ENCODE peak calls at places on chromosome 3, in eight cellular contexts. One of them, this sample, is unnamed.

GRCh38 chr3:83460051-83460450 is 1498.7 kb upstream of the CADM2 start:
- DNase-seq in K562: no peak
- DNase-seq in HCT116: no peak
- DNase-seq in IMR-90: no peak
- DNase-seq in GM12878: no peak
- DNase-seq in A549: no peak
- DNase-seq in H1: no peak
- DNase-seq in SK-N-SH: no peak
- DNase-seq in this sample: no peak

GRCh38 chr3:49461443-49462171 is 8.5 kb upstream of the DAG1 start:
- DNase-seq in K562: no peak
- DNase-seq in HCT116: no peak
- DNase-seq in IMR-90: peak
- DNase-seq in GM12878: no peak
- DNase-seq in A549: peak
- DNase-seq in H1: peak
- DNase-seq in SK-N-SH: no peak
- DNase-seq in this sample: no peak

GRCh38 chr3:69865920-69866679 is 126.8 kb downstream of the MITF start:
- DNase-seq in K562: peak
- DNase-seq in HCT116: no peak
- DNase-seq in IMR-90: peak
- DNase-seq in GM12878: no peak
- DNase-seq in A549: peak
- DNase-seq in H1: no peak
- DNase-seq in SK-N-SH: peak
- DNase-seq in this sample: no peak

GRCh38 chr3:52891615-52892081 is 5.7 kb downstream of the STIMATE start:
- DNase-seq in K562: no peak
- DNase-seq in HCT116: no peak
- DNase-seq in IMR-90: peak
- DNase-seq in GM12878: no peak
- DNase-seq in A549: no peak
- DNase-seq in H1: no peak
- DNase-seq in SK-N-SH: no peak
- DNase-seq in this sample: peak

GRCh38 chr3:55519016-55519415 is 31.9 kb upstream of the WNT5A start:
- DNase-seq in K562: no peak
- DNase-seq in HCT116: no peak
- DNase-seq in IMR-90: peak
- DNase-seq in GM12878: no peak
- DNase-seq in A549: peak
- DNase-seq in H1: no peak
- DNase-seq in SK-N-SH: no peak
- DNase-seq in this sample: no peak

GRCh38 chr3:25719321-25719720 is 54.6 kb upstream of the TOP2B start:
- DNase-seq in K562: no peak
- DNase-seq in HCT116: no peak
- DNase-seq in IMR-90: no peak
- DNase-seq in GM12878: no peak
- DNase-seq in A549: no peak
- DNase-seq in H1: no peak
- DNase-seq in SK-N-SH: no peak
- DNase-seq in this sample: no peak

GRCh38 chr3:45929042-45929679 is 14.1 kb upstream of the CXCR6 start:
- DNase-seq in K562: peak
- DNase-seq in HCT116: peak
- DNase-seq in IMR-90: peak
- DNase-seq in GM12878: no peak
- DNase-seq in A549: peak
- DNase-seq in H1: no peak
- DNase-seq in SK-N-SH: peak
- DNase-seq in this sample: peak

GRCh38 chr3:37491343-37491742 is 317.0 kb upstream of the LRRFIP2 start:
- DNase-seq in K562: no peak
- DNase-seq in HCT116: no peak
- DNase-seq in IMR-90: no peak
- DNase-seq in GM12878: no peak
- DNase-seq in A549: no peak
- DNase-seq in H1: no peak
- DNase-seq in SK-N-SH: no peak
- DNase-seq in this sample: no peak

GRCh38 chr3:52020796-52021195 is 25.1 kb upstream of the RPL29 start:
- DNase-seq in K562: no peak
- DNase-seq in HCT116: no peak
- DNase-seq in IMR-90: no peak
- DNase-seq in GM12878: no peak
- DNase-seq in A549: no peak
- DNase-seq in H1: no peak
- DNase-seq in SK-N-SH: no peak
- DNase-seq in this sample: no peak

GRCh38 chr3:14806641-14807263 is 12.0 kb upstream of the FGD5 start:
- DNase-seq in K562: no peak
- DNase-seq in HCT116: no peak
- DNase-seq in IMR-90: peak
- DNase-seq in GM12878: no peak
- DNase-seq in A549: no peak
- DNase-seq in H1: no peak
- DNase-seq in SK-N-SH: no peak
- DNase-seq in this sample: no peak

GRCh38 chr3:133869601-133870000 is 26.1 kb downstream of the RAB6B start:
- DNase-seq in K562: no peak
- DNase-seq in HCT116: no peak
- DNase-seq in IMR-90: no peak
- DNase-seq in GM12878: no peak
- DNase-seq in A549: no peak
- DNase-seq in H1: no peak
- DNase-seq in SK-N-SH: no peak
- DNase-seq in this sample: no peak

GRCh38 chr3:194587438-194587931 is 45.7 kb downstream of the TMEM44 start:
- DNase-seq in K562: no peak
- DNase-seq in HCT116: no peak
- DNase-seq in IMR-90: peak
- DNase-seq in GM12878: no peak
- DNase-seq in A549: no peak
- DNase-seq in H1: no peak
- DNase-seq in SK-N-SH: no peak
- DNase-seq in this sample: no peak

GRCh38 chr3:69240651-69241578 is 118.5 kb upstream of the LMOD3 start:
- DNase-seq in K562: no peak
- DNase-seq in HCT116: no peak
- DNase-seq in IMR-90: no peak
- DNase-seq in GM12878: peak
- DNase-seq in A549: no peak
- DNase-seq in H1: no peak
- DNase-seq in SK-N-SH: no peak
- DNase-seq in this sample: no peak

GRCh38 chr3:174322789-174323188 is 536.3 kb upstream of the NAALADL2 start:
- DNase-seq in K562: no peak
- DNase-seq in HCT116: no peak
- DNase-seq in IMR-90: no peak
- DNase-seq in GM12878: no peak
- DNase-seq in A549: no peak
- DNase-seq in H1: no peak
- DNase-seq in SK-N-SH: no peak
- DNase-seq in this sample: no peak

GRCh38 chr3:129313983-129314756 is 35.5 kb downstream of the HMCES start:
- DNase-seq in K562: no peak
- DNase-seq in HCT116: no peak
- DNase-seq in IMR-90: peak
- DNase-seq in GM12878: no peak
- DNase-seq in A549: peak
- DNase-seq in H1: no peak
- DNase-seq in SK-N-SH: peak
- DNase-seq in this sample: peak

GRCh38 chr3:183308746-183309145 is 55.7 kb downstream of the B3GNT5 start:
- DNase-seq in K562: no peak
- DNase-seq in HCT116: no peak
- DNase-seq in IMR-90: no peak
- DNase-seq in GM12878: no peak
- DNase-seq in A549: no peak
- DNase-seq in H1: no peak
- DNase-seq in SK-N-SH: no peak
- DNase-seq in this sample: no peak

GRCh38 chr3:178845446-178846118 is 226.0 kb downstream of the ZMAT3 start:
- DNase-seq in K562: no peak
- DNase-seq in HCT116: no peak
- DNase-seq in IMR-90: no peak
- DNase-seq in GM12878: no peak
- DNase-seq in A549: no peak
- DNase-seq in H1: no peak
- DNase-seq in SK-N-SH: no peak
- DNase-seq in this sample: no peak

GRCh38 chr3:109973733-109974132 is 636.4 kb upstream of the DPPA4 start:
- DNase-seq in K562: no peak
- DNase-seq in HCT116: no peak
- DNase-seq in IMR-90: peak
- DNase-seq in GM12878: no peak
- DNase-seq in A549: no peak
- DNase-seq in H1: no peak
- DNase-seq in SK-N-SH: no peak
- DNase-seq in this sample: no peak

GRCh38 chr3:65953301-65953812 is 85.4 kb downstream of the MAGI1 start:
- DNase-seq in K562: no peak
- DNase-seq in HCT116: peak
- DNase-seq in IMR-90: no peak
- DNase-seq in GM12878: no peak
- DNase-seq in A549: no peak
- DNase-seq in H1: peak
- DNase-seq in SK-N-SH: no peak
- DNase-seq in this sample: peak

GRCh38 chr3:10968390-10968789 is 24.2 kb upstream of the SLC6A1 start:
- DNase-seq in K562: no peak
- DNase-seq in HCT116: no peak
- DNase-seq in IMR-90: no peak
- DNase-seq in GM12878: no peak
- DNase-seq in A549: no peak
- DNase-seq in H1: no peak
- DNase-seq in SK-N-SH: peak
- DNase-seq in this sample: no peak

GRCh38 chr3:63193647-63194046 is 84.5 kb upstream of the SYNPR start:
- DNase-seq in K562: peak
- DNase-seq in HCT116: peak
- DNase-seq in IMR-90: no peak
- DNase-seq in GM12878: no peak
- DNase-seq in A549: no peak
- DNase-seq in H1: no peak
- DNase-seq in SK-N-SH: peak
- DNase-seq in this sample: peak

GRCh38 chr3:183265713-183266417 is 12.8 kb downstream of the B3GNT5 start:
- DNase-seq in K562: no peak
- DNase-seq in HCT116: peak
- DNase-seq in IMR-90: peak
- DNase-seq in GM12878: no peak
- DNase-seq in A549: peak
- DNase-seq in H1: no peak
- DNase-seq in SK-N-SH: no peak
- DNase-seq in this sample: peak

GRCh38 chr3:184259878-184260570 is 1.3 kb downstream of the CAMK2N2 start:
- DNase-seq in K562: peak
- DNase-seq in HCT116: no peak
- DNase-seq in IMR-90: peak
- DNase-seq in GM12878: no peak
- DNase-seq in A549: peak
- DNase-seq in H1: no peak
- DNase-seq in SK-N-SH: peak
- DNase-seq in this sample: no peak

GRCh38 chr3:196135693-196136639 is 54.1 kb upstream of the TFRC start:
- DNase-seq in K562: no peak
- DNase-seq in HCT116: no peak
- DNase-seq in IMR-90: no peak
- DNase-seq in GM12878: no peak
- DNase-seq in A549: no peak
- DNase-seq in H1: no peak
- DNase-seq in SK-N-SH: no peak
- DNase-seq in this sample: no peak

GRCh38 chr3:43879166-43879565 is 188.4 kb downstream of the ABHD5 start:
- DNase-seq in K562: peak
- DNase-seq in HCT116: peak
- DNase-seq in IMR-90: no peak
- DNase-seq in GM12878: no peak
- DNase-seq in A549: peak
- DNase-seq in H1: no peak
- DNase-seq in SK-N-SH: no peak
- DNase-seq in this sample: no peak

GRCh38 chr3:131535131-131535530 is 32.4 kb upstream of the MRPL3 start:
- DNase-seq in K562: no peak
- DNase-seq in HCT116: no peak
- DNase-seq in IMR-90: peak
- DNase-seq in GM12878: no peak
- DNase-seq in A549: no peak
- DNase-seq in H1: no peak
- DNase-seq in SK-N-SH: no peak
- DNase-seq in this sample: no peak

GRCh38 chr3:174931473-174931872 is 72.3 kb downstream of the NAALADL2 start:
- DNase-seq in K562: no peak
- DNase-seq in HCT116: no peak
- DNase-seq in IMR-90: peak
- DNase-seq in GM12878: no peak
- DNase-seq in A549: no peak
- DNase-seq in H1: no peak
- DNase-seq in SK-N-SH: no peak
- DNase-seq in this sample: no peak

GRCh38 chr3:123880998-123881561 is 3.1 kb downstream of the MYLK start:
- DNase-seq in K562: no peak
- DNase-seq in HCT116: peak
- DNase-seq in IMR-90: peak
- DNase-seq in GM12878: no peak
- DNase-seq in A549: peak
- DNase-seq in H1: no peak
- DNase-seq in SK-N-SH: peak
- DNase-seq in this sample: peak
- TF ChIP-seq RAD21 in K562: peak
- TF ChIP-seq RAD21 in HCT116: peak
- TF ChIP-seq RAD21 in IMR-90: peak
- TF ChIP-seq RAD21 in GM12878: no peak
- TF ChIP-seq RAD21 in A549: peak
- TF ChIP-seq RAD21 in H1: peak
- TF ChIP-seq RAD21 in SK-N-SH: peak
- TF ChIP-seq RAD21 in this sample: peak

GRCh38 chr3:127077506-127078064 is 94.7 kb downstream of the PLXNA1 start:
- DNase-seq in K562: no peak
- DNase-seq in HCT116: no peak
- DNase-seq in IMR-90: no peak
- DNase-seq in GM12878: no peak
- DNase-seq in A549: no peak
- DNase-seq in H1: no peak
- DNase-seq in SK-N-SH: no peak
- DNase-seq in this sample: no peak
- TF ChIP-seq RAD21 in K562: no peak
- TF ChIP-seq RAD21 in HCT116: no peak
- TF ChIP-seq RAD21 in IMR-90: no peak
- TF ChIP-seq RAD21 in GM12878: no peak
- TF ChIP-seq RAD21 in A549: no peak
- TF ChIP-seq RAD21 in H1: no peak
- TF ChIP-seq RAD21 in SK-N-SH: no peak
- TF ChIP-seq RAD21 in this sample: no peak

GRCh38 chr3:57221883-57222282 is 5.6 kb upstream of the APPL1 start:
- DNase-seq in K562: no peak
- DNase-seq in HCT116: no peak
- DNase-seq in IMR-90: peak
- DNase-seq in GM12878: no peak
- DNase-seq in A549: peak
- DNase-seq in H1: no peak
- DNase-seq in SK-N-SH: peak
- DNase-seq in this sample: peak
- TF ChIP-seq RAD21 in K562: peak
- TF ChIP-seq RAD21 in HCT116: peak
- TF ChIP-seq RAD21 in IMR-90: peak
- TF ChIP-seq RAD21 in GM12878: peak
- TF ChIP-seq RAD21 in A549: peak
- TF ChIP-seq RAD21 in H1: peak
- TF ChIP-seq RAD21 in SK-N-SH: peak
- TF ChIP-seq RAD21 in this sample: no peak

GRCh38 chr3:107240183-107241091 is 136.8 kb upstream of the CCDC54 start:
- DNase-seq in K562: peak
- DNase-seq in HCT116: peak
- DNase-seq in IMR-90: peak
- DNase-seq in GM12878: peak
- DNase-seq in A549: peak
- DNase-seq in H1: no peak
- DNase-seq in SK-N-SH: peak
- DNase-seq in this sample: peak
- TF ChIP-seq RAD21 in K562: no peak
- TF ChIP-seq RAD21 in HCT116: no peak
- TF ChIP-seq RAD21 in IMR-90: no peak
- TF ChIP-seq RAD21 in GM12878: no peak
- TF ChIP-seq RAD21 in A549: no peak
- TF ChIP-seq RAD21 in H1: no peak
- TF ChIP-seq RAD21 in SK-N-SH: peak
- TF ChIP-seq RAD21 in this sample: no peak